ENCODE peak calls at places on chromosomes 2 and 18, in six cellular contexts. M, A, Y, L, C and R are unnamed samples.

GRCh38 chr18:58364867-58365533 is 263.9 kb downstream of the ALPK2 start:
- DNase-seq in Y (no peak), C (no peak), M (no peak), L (no peak), A (no peak), R (peak)

GRCh38 chr2:212843409-212844199 is 305.0 kb upstream of the ERBB4 start:
- DNase-seq in A (no peak), C (no peak), L (no peak), Y (no peak), M (no peak), R (peak)

GRCh38 chr18:73614812-73615211 is 532.8 kb downstream of the FBXO15 start:
- DNase-seq in C (no peak), M (no peak), A (no peak), Y (no peak), L (no peak), R (peak)

GRCh38 chr2:160603771-160604510 is 110.3 kb upstream of the RBMS1 start:
- DNase-seq in M (no peak), C (no peak), Y (no peak), L (no peak), A (no peak), R (no peak)

GRCh38 chr2:149538138-149538833 is 49.3 kb downstream of the MMADHC start:
- DNase-seq in L (no peak), M (no peak), C (no peak), A (no peak), Y (no peak), R (peak)

GRCh38 chr2:184692137-184692734 is 93.9 kb downstream of the ZNF804A start:
- DNase-seq in A (no peak), M (no peak), L (no peak), Y (no peak), C (no peak), R (no peak)

GRCh38 chr2:230234845-230235244 is 9.3 kb downstream of the SP140 start:
- DNase-seq in L (no peak), M (no peak), C (no peak), Y (no peak), A (no peak), R (no peak)

GRCh38 chr2:231717281-231718180 is 9.2 kb downstream of the PTMA start:
- DNase-seq in M (no peak), Y (no peak), A (no peak), C (no peak), L (no peak), R (peak)

GRCh38 chr2:131039535-131039907 is 53.7 kb downstream of the FAM168B start:
- DNase-seq in M (no peak), C (peak), A (no peak), Y (peak), L (no peak), R (no peak)

GRCh38 chr2:75238670-75239330 is 39.5 kb upstream of the TACR1 start:
- DNase-seq in M (no peak), L (no peak), A (no peak), Y (no peak), C (no peak), R (peak)

GRCh38 chr2:168087406-168087805 is 160.0 kb downstream of the STK39 start:
- DNase-seq in C (no peak), L (no peak), Y (no peak), A (no peak), M (no peak), R (no peak)